ENCODE peak calls at places on chromosomes 1 and 21, in four cellular contexts. E, J, R and A are unnamed samples.

GRCh38 chr1:17181785-17182464 is 23.0 kb upstream of the PADI1 start:
- DNase-seq in E (no peak), J (no peak), R (peak), A (no peak)

GRCh38 chr1:17735340-17735739 is 19.8 kb upstream of the ACTL8 start:
- DNase-seq in E (no peak), J (no peak), R (no peak), A (no peak)

GRCh38 chr21:15243356-15243755 is 178.6 kb upstream of the NRIP1 start:
- DNase-seq in E (no peak), J (no peak), R (no peak), A (no peak)

GRCh38 chr1:23809751-23810171 is 9.2 kb upstream of the GALE start:
- DNase-seq in E (peak), J (peak), R (peak), A (peak)

GRCh38 chr1:67338642-67339041 is 31.0 kb downstream of the IL12RB2 start:
- DNase-seq in E (no peak), J (no peak), R (no peak), A (peak)

GRCh38 chr1:110011527-110012041 is 22.8 kb upstream of the STRIP1 start:
- DNase-seq in E (peak), J (no peak), R (peak), A (peak)

GRCh38 chr1:169694304-169694703 is 17.1 kb downstream of the SELL start:
- DNase-seq in E (peak), J (no peak), R (no peak), A (no peak)

GRCh38 chr1:178628637-178629548 is 96.2 kb upstream of the RALGPS2 start:
- DNase-seq in E (no peak), J (no peak), R (no peak), A (no peak)

GRCh38 chr1:41678141-41678878 is 193.8 kb upstream of the EDN2 start:
- DNase-seq in E (peak), J (peak), R (peak), A (peak)

GRCh38 chr1:111594128-111594693 is 25.4 kb upstream of the RAP1A start:
- DNase-seq in E (no peak), J (no peak), R (no peak), A (no peak)

GRCh38 chr1:240190881-240191385 is 99.2 kb downstream of the FMN2 start:
- DNase-seq in E (no peak), J (no peak), R (no peak), A (no peak)

GRCh38 chr1:241627453-241628329 is 12.5 kb downstream of the CHML start:
- DNase-seq in E (peak), J (no peak), R (peak), A (no peak)

GRCh38 chr1:163844393-163844948 is 522.7 kb downstream of the NUF2 start:
- DNase-seq in E (no peak), J (no peak), R (no peak), A (no peak)

GRCh38 chr21:36834192-36834591 is 132.3 kb downstream of the HLCS start:
- DNase-seq in E (no peak), J (no peak), R (no peak), A (no peak)

GRCh38 chr1:39220900-39221870 is 16.7 kb downstream of the MACF1 start:
- DNase-seq in E (no peak), J (no peak), R (no peak), A (no peak)

GRCh38 chr1:118898702-118899101 is 89.4 kb downstream of the TBX15 start:
- DNase-seq in E (no peak), J (no peak), R (no peak), A (no peak)

GRCh38 chr1:231160851-231161710 is 777 bp upstream of the TRIM67 start:
- DNase-seq in E (no peak), J (no peak), R (no peak), A (no peak)

GRCh38 chr1:63630238-63630637 is 37.0 kb downstream of the PGM1 start:
- DNase-seq in E (no peak), J (no peak), R (no peak), A (no peak)

GRCh38 chr1:228101994-228102790 is 933 bp downstream of the C1orf35 start:
- DNase-seq in E (peak), J (peak), R (peak), A (peak)

GRCh38 chr1:179867493-179868330 is 9.9 kb downstream of the TOR1AIP2 start:
- DNase-seq in E (peak), J (no peak), R (peak), A (no peak)

GRCh38 chr21:42456457-42456856 is 39.6 kb downstream of the RSPH1 start:
- DNase-seq in E (peak), J (peak), R (no peak), A (no peak)

GRCh38 chr1:112297536-112297935 is 98.5 kb upstream of the CTTNBP2NL start:
- DNase-seq in E (no peak), J (no peak), R (no peak), A (no peak)

GRCh38 chr1:56532359-56532696 is 47.0 kb downstream of the PLPP3 start:
- DNase-seq in E (no peak), J (no peak), R (no peak), A (no peak)

GRCh38 chr1:214427871-214428277 is 123.5 kb downstream of the PTPN14 start:
- DNase-seq in E (peak), J (peak), R (peak), A (peak)

GRCh38 chr1:44050261-44050660 is 19.0 kb upstream of the SLC6A9 start:
- DNase-seq in E (no peak), J (no peak), R (no peak), A (no peak)

GRCh38 chr1:116105996-116106395 is 5.2 kb upstream of the MAB21L3 start:
- DNase-seq in E (no peak), J (no peak), R (no peak), A (no peak)

GRCh38 chr1:15328785-15329480 is 80.8 kb upstream of the EFHD2 start:
- DNase-seq in E (no peak), J (peak), R (peak), A (no peak)

GRCh38 chr21:44872568-44873355 is 728 bp downstream of the PTTG1IP start:
- DNase-seq in E (peak), J (peak), R (no peak), A (no peak)

GRCh38 chr1:159000627-159001026 is 9.1 kb upstream of the IFI16 start:
- DNase-seq in E (no peak), J (no peak), R (no peak), A (no peak)

GRCh38 chr1:180945551-180945950 is 32.9 kb downstream of the KIAA1614 start:
- DNase-seq in E (peak), J (peak), R (no peak), A (no peak)

GRCh38 chr1:1031659-1032245 is 11.8 kb downstream of the AGRN start:
- DNase-seq in E (no peak), J (no peak), R (no peak), A (no peak)

GRCh38 chr1:200179781-200180160 is 152.3 kb downstream of the NR5A2 start:
- DNase-seq in E (no peak), J (no peak), R (no peak), A (no peak)

GRCh38 chr21:42609806-42610205 is 43.6 kb upstream of the PDE9A start:
- DNase-seq in E (peak), J (no peak), R (no peak), A (peak)

GRCh38 chr1:160838876-160839275 is 23.8 kb downstream of the CD244 start:
- DNase-seq in E (peak), J (no peak), R (no peak), A (no peak)

GRCh38 chr1:210252621-210253041 is 20.0 kb downstream of the SERTAD4 start:
- DNase-seq in E (no peak), J (no peak), R (no peak), A (no peak)

GRCh38 chr1:54973205-54973921 is 7.1 kb upstream of the TMEM61 start:
- DNase-seq in E (no peak), J (no peak), R (no peak), A (no peak)

GRCh38 chr1:175072131-175072941 is 4.7 kb downstream of the TNN start:
- DNase-seq in E (peak), J (no peak), R (peak), A (peak)

GRCh38 chr1:10975567-10976326 is 36.7 kb upstream of the TARDBP start:
- DNase-seq in E (no peak), J (no peak), R (no peak), A (no peak)

DNA sequence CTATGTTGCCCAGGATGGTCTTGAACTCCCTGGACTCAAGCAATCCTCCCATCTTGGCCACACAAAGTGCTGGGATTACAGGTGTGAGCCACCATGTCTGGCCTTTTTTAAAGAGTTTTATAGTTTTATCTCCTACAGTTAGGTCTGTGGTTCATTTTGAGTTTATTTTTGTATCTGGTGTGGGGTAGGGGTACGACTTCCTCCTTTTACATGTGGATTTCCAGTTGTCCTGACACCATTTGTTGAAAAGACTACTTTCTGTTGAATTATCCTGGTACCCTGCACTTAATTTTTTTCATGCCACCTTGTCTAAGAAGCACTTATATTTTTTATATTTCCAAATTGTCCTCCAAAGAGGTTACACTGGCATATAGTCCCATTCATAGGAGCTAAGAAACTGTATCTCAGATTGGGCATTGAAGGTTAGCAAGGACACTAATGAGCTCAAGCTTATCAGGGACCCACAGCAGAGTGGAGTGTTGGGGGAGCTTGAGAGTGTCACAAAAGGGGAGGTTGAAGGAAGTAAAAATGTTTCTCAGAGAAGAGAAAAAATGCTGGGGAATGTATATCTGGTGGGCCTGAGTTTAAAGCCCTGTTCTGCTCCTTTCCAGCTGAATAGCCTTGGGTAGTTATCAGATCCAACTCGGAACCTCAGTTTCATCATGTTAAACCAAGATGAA is 23.4 kb upstream of the MEF2D start:
- DNase-seq in E (no peak), J (no peak), R (no peak), A (no peak)
- H3K4me3 ChIP-seq in E (no peak), J (no peak), R (no peak), A (no peak)

DNA sequence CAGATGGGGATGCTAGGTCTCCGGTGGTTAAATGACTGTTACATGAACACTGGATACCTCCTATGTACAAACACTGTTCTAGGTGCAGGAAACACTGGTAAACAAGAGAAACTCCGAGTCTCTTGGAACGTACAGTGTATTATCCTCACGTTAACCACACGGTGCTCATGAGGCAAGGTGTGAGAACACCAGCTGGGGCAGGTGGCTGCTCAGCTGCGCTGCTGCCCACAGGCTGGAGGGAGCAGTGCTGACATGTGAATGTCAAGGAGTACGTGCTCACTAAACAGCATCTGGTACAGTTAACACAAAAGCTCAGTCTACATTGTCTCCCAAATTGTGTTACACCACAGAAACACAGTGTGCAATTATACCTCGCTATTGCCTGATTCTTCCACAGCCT is 138.5 kb downstream of the GLIS1 start:
- DNase-seq in E (no peak), J (peak), R (no peak), A (no peak)
- TF ChIP-seq CTCF in E (no peak), J (no peak), R (no peak), A (no peak)

GRCh38 chr1:90717665-90718410 is 736 bp upstream of the BARHL2 start:
- DNase-seq in E (no peak), J (no peak), R (no peak), A (no peak)

GRCh38 chr1:90720137-90720636 is 3.1 kb upstream of the BARHL2 start:
- DNase-seq in E (no peak), J (no peak), R (no peak), A (no peak)

GRCh38 chr1:90717356-90717664 is 208 bp upstream of the BARHL2 start:
- DNase-seq in E (no peak), J (no peak), R (no peak), A (no peak)

GRCh38 chr1:90719321-90720136 is 2.4 kb upstream of the BARHL2 start:
- DNase-seq in E (no peak), J (no peak), R (no peak), A (no peak)

GRCh38 chr1:90718411-90719320 is 1.6 kb upstream of the BARHL2 start:
- DNase-seq in E (no peak), J (no peak), R (no peak), A (no peak)
- H3K4me3 ChIP-seq in E (no peak), J (peak), R (no peak), A (no peak)

GRCh38 chr1:226083303-226084101 is 21.0 kb downstream of the H3-3A start:
- DNase-seq in E (peak), J (peak), R (peak), A (peak)
- TF ChIP-seq CTCF in E (no peak), J (no peak), R (no peak), A (no peak)

DNA sequence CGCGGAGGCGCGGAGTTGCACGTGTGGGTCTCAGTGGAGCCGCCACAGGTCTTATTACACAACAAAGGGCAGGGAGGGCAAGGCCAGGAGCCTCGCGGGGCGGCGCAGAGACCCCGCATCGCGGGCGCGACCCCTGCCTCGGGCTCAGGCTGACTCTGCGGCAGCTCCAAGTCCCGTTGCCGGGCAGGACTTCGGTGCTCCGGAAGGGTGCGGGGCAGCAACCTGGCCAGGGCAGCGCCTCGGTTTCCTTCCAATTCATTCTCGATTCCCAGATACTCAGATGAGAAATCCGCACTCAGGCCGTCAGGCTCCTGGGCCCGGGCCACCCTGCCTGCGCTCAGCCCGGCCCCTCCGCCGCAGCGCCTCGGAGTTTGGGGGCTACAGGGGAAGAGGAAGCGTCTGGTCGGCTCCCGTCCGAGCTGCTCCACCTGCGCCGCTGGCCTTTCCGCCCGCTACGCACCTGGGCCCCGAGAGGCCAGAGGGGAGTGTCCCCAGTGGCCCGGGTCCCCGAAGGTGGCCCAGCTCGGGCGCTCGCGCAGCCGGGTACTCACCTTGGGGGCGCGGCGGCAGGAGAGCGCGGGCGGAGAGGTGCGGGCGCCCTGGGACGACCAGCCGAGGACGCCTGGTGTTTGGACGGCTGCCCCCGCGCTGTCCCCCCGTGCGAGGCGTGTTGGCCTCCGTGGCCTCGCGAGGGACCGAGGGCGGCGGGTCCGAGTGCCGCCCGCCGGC is 1.2 kb upstream of the PRDM16 start:
- DNase-seq in E (no peak), J (peak), R (no peak), A (no peak)
- H3K4me3 ChIP-seq in E (no peak), J (peak), R (no peak), A (no peak)

DNA sequence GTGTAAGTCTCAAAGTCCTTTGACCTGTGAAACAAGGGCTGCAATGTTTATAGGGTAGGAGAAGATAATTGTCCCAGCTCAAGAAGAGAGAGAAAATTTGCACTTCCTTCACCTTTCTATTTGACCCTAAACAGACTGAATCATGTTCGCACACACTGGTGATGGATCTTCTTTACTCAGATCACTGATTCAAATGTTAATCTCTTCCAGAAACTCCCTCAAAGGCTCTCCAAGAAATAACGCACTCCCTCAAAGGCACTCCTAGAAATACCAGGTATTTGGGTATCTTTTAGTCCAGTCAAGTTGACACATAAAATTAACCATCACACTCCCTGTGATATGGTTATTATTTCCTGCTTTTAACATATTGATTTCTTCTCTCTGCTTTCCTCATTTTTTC is 30.5 kb upstream of the PTGS2 start:
- DNase-seq in E (no peak), J (no peak), R (no peak), A (no peak)
- TF ChIP-seq CTCF in E (no peak), J (no peak), R (no peak), A (no peak)